ENCODE peak calls at places on chromosomes 3 and 15, in nine cellular contexts. V is GM23248, N is HCT116, H is neuronal stem cell, S is neural progenitor cell, A is astrocyte, W is mesenchymal stem cell, E is SK-N-SH, Q is IMR-90. P is an unnamed sample.

GRCh38 chr15:60751985-60752952 is 273.3 kb upstream of the ICE2 start:
- DNase-seq in V (no peak), N (no peak), H (no peak), S (no peak), A (peak), W (peak), E (peak), Q (peak), P (peak)

GRCh38 chr15:101646652-101647051 is 5.5 kb downstream of the TM2D3 start:
- DNase-seq in V (peak), N (no peak), H (no peak), S (no peak), A (no peak), W (no peak), E (no peak), Q (no peak), P (no peak)

GRCh38 chr3:58521002-58521670 is 15.9 kb downstream of the ACOX2 start:
- DNase-seq in V (peak), N (no peak), H (no peak), S (peak), A (no peak), W (no peak), E (no peak), Q (no peak), P (peak)

GRCh38 chr3:154132777-154133375 is 11.7 kb downstream of the ARHGEF26 start:
- DNase-seq in V (no peak), N (no peak), H (no peak), S (no peak), A (no peak), W (peak), E (no peak), Q (peak), P (peak)

GRCh38 chr15:48887144-48887543 is 9.2 kb downstream of the EID1 start:
- DNase-seq in V (no peak), N (no peak), H (no peak), S (no peak), A (no peak), W (no peak), E (no peak), Q (no peak), P (no peak)

GRCh38 chr15:51706931-51707608 is 25.8 kb downstream of the SCG3 start:
- DNase-seq in V (peak), N (no peak), H (no peak), S (no peak), A (peak), W (peak), E (no peak), Q (no peak), P (no peak)

GRCh38 chr15:39125904-39126303 is 455.0 kb upstream of the THBS1 start:
- DNase-seq in V (peak), N (peak), H (peak), S (peak), A (peak), W (peak), E (peak), Q (peak), P (peak)

GRCh38 chr15:73969151-73969759 is 22.8 kb downstream of the STOML1 start:
- DNase-seq in V (peak), N (no peak), H (no peak), S (no peak), A (no peak), W (no peak), E (no peak), Q (no peak), P (no peak)

GRCh38 chr3:18683900-18684299 is 258.8 kb upstream of the SATB1 start:
- DNase-seq in V (no peak), N (no peak), H (no peak), S (no peak), A (no peak), W (no peak), E (no peak), Q (no peak), P (no peak)

GRCh38 chr3:84836961-84837360 is 121.8 kb upstream of the CADM2 start:
- DNase-seq in V (no peak), N (no peak), H (no peak), S (no peak), A (no peak), W (no peak), E (no peak), Q (no peak), P (peak)

GRCh38 chr3:52317601-52318000 is 1.5 kb downstream of the DNAH1 start:
- DNase-seq in V (peak), N (no peak), H (peak), S (peak), A (no peak), W (peak), E (peak), Q (peak), P (peak)

GRCh38 chr3:51434746-51435323 is 43.8 kb downstream of the RBM15B start:
- DNase-seq in V (peak), N (peak), H (peak), S (peak), A (peak), W (peak), E (peak), Q (peak), P (peak)

GRCh38 chr15:52228928-52229327 is 37.7 kb upstream of the GNB5 start:
- DNase-seq in V (peak), N (peak), H (no peak), S (peak), A (no peak), W (no peak), E (no peak), Q (no peak), P (peak)

GRCh38 chr15:38050529-38050928 is 116.1 kb downstream of the TMCO5A start:
- DNase-seq in V (peak), N (no peak), H (no peak), S (no peak), A (peak), W (peak), E (no peak), Q (peak), P (peak)

GRCh38 chr15:36075333-36075732 is 504.1 kb upstream of the CDIN1 start:
- DNase-seq in V (no peak), N (no peak), H (no peak), S (no peak), A (no peak), W (no peak), E (no peak), Q (peak), P (no peak)

GRCh38 chr3:167057586-167057985 is 322.5 kb downstream of the ZBBX start:
- DNase-seq in V (no peak), N (no peak), H (no peak), S (peak), A (no peak), W (no peak), E (no peak), Q (no peak), P (no peak)

GRCh38 chr15:63483521-63484371 is 20.6 kb upstream of the USP3 start:
- DNase-seq in V (no peak), N (no peak), H (no peak), S (no peak), A (no peak), W (no peak), E (no peak), Q (no peak), P (no peak)

GRCh38 chr15:63478243-63478642 is 26.1 kb upstream of the USP3 start:
- DNase-seq in V (no peak), N (no peak), H (no peak), S (no peak), A (no peak), W (no peak), E (no peak), Q (no peak), P (no peak)

GRCh38 chr15:63482874-63483323 is 21.5 kb upstream of the USP3 start:
- DNase-seq in V (no peak), N (no peak), H (no peak), S (no peak), A (no peak), W (no peak), E (no peak), Q (no peak), P (no peak)

GRCh38 chr15:63480441-63480821 is 24.0 kb upstream of the USP3 start:
- DNase-seq in V (no peak), N (no peak), H (no peak), S (no peak), A (no peak), W (peak), E (no peak), Q (no peak), P (no peak)

DNA sequence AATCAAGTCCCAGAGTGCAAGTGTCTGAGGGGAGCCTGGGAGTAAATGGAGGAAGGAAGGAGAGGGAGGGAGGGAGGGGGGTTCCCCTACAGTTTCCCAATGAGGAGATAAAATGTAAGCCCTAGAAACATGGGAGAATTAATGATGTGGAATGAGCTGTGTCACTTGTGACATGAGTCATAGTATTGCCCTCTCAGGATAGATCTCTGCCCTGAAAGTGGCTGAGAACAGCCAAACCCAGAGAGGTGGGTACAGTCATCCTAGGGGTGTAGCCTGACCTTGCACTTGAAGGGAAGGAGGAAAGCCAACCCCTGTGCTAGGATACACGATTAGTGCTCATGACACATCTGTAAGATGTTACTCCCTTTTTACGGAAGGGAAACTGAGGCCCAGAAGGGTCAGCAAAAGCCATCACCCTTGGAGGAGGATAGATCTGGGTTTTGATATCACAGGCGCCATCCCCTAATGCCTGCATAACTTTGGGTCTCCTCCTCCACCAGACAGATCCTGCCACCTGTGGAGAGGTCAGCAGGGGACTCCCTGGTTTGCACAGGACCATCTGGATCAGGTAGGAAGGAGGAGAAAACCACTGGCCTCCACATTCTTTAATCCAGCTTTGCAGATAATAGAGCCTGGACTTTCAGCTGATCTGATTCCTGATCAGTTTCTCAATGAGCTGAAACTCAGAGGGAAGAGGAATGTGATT is 23.1 kb upstream of the USP3 start:
- DNase-seq in V (peak), N (no peak), H (no peak), S (no peak), A (peak), W (peak), E (no peak), Q (peak), P (no peak)
- H2AFZ ChIP-seq in V (no peak), N (no peak), H (no peak), S (no peak), A (no peak), W (no peak), E (no peak), Q (no peak), P (no peak)

GRCh38 chr3:36969540-36970432 is 23.1 kb downstream of the EPM2AIP1 start:
- DNase-seq in V (peak), N (no peak), H (peak), S (peak), A (peak), W (peak), E (peak), Q (peak), P (peak)
- H2AFZ ChIP-seq in V (no peak), N (no peak), H (peak), S (peak), A (peak), W (peak), E (peak), Q (peak), P (peak)

GRCh38 chr3:135020181-135020580 is 225.1 kb downstream of the EPHB1 start:
- DNase-seq in V (no peak), N (no peak), H (no peak), S (no peak), A (no peak), W (no peak), E (no peak), Q (no peak), P (no peak)
- H2AFZ ChIP-seq in V (no peak), N (no peak), H (no peak), S (no peak), A (no peak), W (no peak), E (no peak), Q (no peak), P (no peak)

DNA sequence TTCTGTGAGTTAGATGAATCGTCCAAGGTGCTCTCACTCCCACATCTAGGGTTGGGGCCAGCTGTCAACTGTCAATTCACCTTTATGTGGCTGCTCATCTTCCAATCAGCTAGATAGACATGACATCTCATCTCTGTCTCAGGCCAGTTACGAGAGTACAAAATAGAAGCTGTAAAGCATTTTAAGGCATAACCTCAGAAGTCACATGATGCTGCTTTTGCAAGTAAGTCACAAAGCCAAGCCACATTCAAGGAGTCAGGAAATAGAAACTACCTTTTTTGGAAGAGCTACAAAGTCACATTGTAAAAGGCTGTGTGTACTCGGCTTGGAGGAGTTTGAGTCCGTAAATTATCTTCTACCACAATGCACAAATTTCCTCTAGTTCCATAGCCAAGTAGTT is 5.1 kb upstream of the CCR1 start:
- DNase-seq in V (no peak), N (no peak), H (no peak), S (no peak), A (no peak), W (no peak), E (no peak), Q (no peak), P (no peak)
- H2AFZ ChIP-seq in V (no peak), N (no peak), H (no peak), S (no peak), A (no peak), W (no peak), E (no peak), Q (no peak), P (no peak)

GRCh38 chr3:27559835-27560234 is 75.7 kb upstream of the SLC4A7 start:
- DNase-seq in V (peak), N (no peak), H (no peak), S (no peak), A (peak), W (no peak), E (peak), Q (peak), P (peak)
- H2AFZ ChIP-seq in V (peak), N (no peak), H (no peak), S (no peak), A (no peak), W (no peak), E (peak), Q (peak), P (no peak)

DNA sequence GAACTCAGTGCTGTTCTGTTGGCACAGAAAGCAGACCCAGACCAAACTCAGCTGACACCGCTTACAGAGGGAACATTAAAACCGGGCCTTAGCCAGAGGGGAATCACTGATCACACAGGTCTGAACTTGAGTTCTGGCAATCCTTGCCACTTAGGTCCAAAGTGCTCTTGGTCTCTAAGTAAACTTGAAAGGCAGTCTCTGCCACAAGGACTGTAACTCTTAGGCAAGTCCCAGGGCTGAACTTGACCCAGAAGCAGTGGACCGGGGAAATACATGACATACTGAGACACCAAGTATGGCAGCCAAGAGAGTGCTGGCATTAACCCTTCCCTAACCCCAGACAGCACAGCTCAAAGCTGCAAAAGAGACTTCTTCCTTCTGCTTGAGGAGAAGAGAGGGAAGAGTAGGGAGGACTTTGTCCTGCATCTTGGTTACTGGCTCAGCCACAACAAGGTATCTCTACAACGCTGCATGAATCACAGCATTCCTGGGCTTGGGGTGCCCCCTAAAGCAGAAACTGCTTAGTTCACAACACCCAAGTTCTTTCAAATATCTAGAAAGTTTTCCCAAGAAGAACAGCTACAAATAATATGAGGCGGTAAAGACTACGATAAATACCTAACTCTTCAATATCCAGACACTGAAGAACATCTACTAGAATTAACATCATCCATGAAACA is 32.5 kb downstream of the NAALADL2 start:
- DNase-seq in V (no peak), N (no peak), H (no peak), S (peak), A (no peak), W (no peak), E (no peak), Q (peak), P (peak)
- H2AFZ ChIP-seq in V (no peak), N (no peak), H (no peak), S (no peak), A (no peak), W (no peak), E (no peak), Q (peak), P (no peak)

GRCh38 chr3:188320757-188321156 is 166.8 kb downstream of the LPP start:
- DNase-seq in V (peak), N (no peak), H (no peak), S (no peak), A (peak), W (peak), E (no peak), Q (peak), P (no peak)

GRCh38 chr3:188321258-188321657 is 167.3 kb downstream of the LPP start:
- DNase-seq in V (no peak), N (no peak), H (no peak), S (no peak), A (no peak), W (no peak), E (no peak), Q (no peak), P (no peak)

GRCh38 chr3:188322135-188322892 is 168.4 kb downstream of the LPP start:
- DNase-seq in V (no peak), N (no peak), H (no peak), S (no peak), A (no peak), W (no peak), E (no peak), Q (no peak), P (no peak)

GRCh38 chr3:188326111-188326510 is 172.2 kb downstream of the LPP start:
- DNase-seq in V (no peak), N (no peak), H (no peak), S (no peak), A (no peak), W (peak), E (no peak), Q (no peak), P (no peak)

DNA sequence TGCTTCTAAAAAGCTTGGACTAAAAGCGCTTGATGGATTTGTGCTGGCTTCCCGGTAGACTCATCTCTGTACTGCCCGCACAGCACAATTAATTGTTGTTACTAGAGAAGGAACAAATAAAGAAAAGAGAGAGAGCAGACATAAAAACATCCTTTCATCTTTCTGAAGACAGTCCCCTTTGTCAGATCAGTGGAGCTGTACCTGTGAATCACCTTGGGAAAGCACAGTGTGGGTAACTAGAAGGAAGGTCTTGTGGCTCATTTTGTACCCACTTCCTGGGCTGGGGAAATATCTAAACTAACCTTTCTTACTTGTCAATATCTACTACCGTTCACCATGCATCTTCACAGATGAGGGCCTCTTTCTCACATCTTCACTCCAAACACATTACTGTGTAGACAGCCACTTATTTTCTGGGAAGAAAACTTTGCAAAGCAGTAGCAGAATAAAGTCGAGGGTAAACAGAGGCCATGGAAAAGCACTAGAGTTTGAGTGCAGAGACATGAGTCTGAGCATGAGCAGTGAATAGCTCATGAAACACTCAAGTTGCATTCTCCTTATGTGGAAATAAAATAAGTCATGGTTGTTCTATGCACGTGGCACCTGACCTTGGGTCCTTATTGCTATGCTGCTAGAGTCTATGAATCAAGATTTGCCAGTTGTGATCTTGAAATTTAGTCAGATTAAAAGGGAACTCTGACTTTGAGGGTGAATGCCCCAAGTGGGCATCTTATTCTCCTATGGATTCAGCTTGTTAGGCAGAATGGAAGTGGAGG is 169.3 kb downstream of the LPP start:
- DNase-seq in V (no peak), N (no peak), H (no peak), S (no peak), A (no peak), W (no peak), E (no peak), Q (no peak), P (no peak)
- H2AFZ ChIP-seq in V (no peak), N (no peak), H (no peak), S (no peak), A (no peak), W (no peak), E (no peak), Q (no peak), P (no peak)

P was measured in hepatocyte.